ENCODE peak calls at places on chromosomes 16 and 17, in eight cellular contexts. W, U, G, A, M, I, L and X are unnamed samples.

GRCh38 chr16:70520612-70521297 is 2.6 kb downstream of the COG4 start:
- DNase-seq in W (no peak), U (no peak), G (no peak), A (no peak), M (no peak), I (no peak), L (no peak), X (no peak)

GRCh38 chr17:41802961-41803682 is 8.6 kb downstream of the P3H4 start:
- DNase-seq in W (no peak), U (no peak), G (no peak), A (no peak), M (peak; percentile 39), I (no peak), L (no peak), X (no peak)

GRCh38 chr16:8720967-8721692 is 46.7 kb downstream of the ABAT start:
- DNase-seq in W (no peak), U (no peak), G (no peak), A (peak; percentile 18), M (peak; percentile 9), I (no peak), L (no peak), X (no peak)

GRCh38 chr16:30567991-30568638 is 3.4 kb downstream of the ZNF688 start:
- DNase-seq in W (no peak), U (no peak), G (no peak), A (peak; percentile 46), M (no peak), I (no peak), L (no peak), X (no peak)

GRCh38 chr17:4156750-4157381 is 13.9 kb downstream of the CYB5D2 start:
- DNase-seq in W (no peak), U (no peak), G (no peak), A (no peak), M (peak; percentile 86), I (no peak), L (no peak), X (no peak)

GRCh38 chr17:34556384-34556783 is 23.0 kb upstream of the TMEM132E start:
- DNase-seq in W (no peak), U (no peak), G (no peak), A (no peak), M (peak; percentile 87), I (no peak), L (no peak), X (no peak)

GRCh38 chr17:42422958-42423712 is at the start of gene CAVIN1:
- DNase-seq in W (peak; percentile 85), U (peak; percentile 99), G (peak; percentile 83), A (peak; percentile 93), M (peak; percentile 99), I (peak; percentile 92), L (peak; percentile 95), X (peak; percentile 100)

GRCh38 chr17:44971776-44972483 is 3.8 kb upstream of the C1QL1 start:
- DNase-seq in W (no peak), U (no peak), G (no peak), A (no peak), M (peak; percentile 77), I (no peak), L (no peak), X (no peak)

GRCh38 chr17:65564793-65565192 is 3.3 kb upstream of the AXIN2 start:
- DNase-seq in W (no peak), U (no peak), G (peak; percentile 76), A (no peak), M (no peak), I (peak; percentile 55), L (no peak), X (peak; percentile 84)

GRCh38 chr16:56669840-56670639 is 426 bp downstream of the MT1H start:
- DNase-seq in W (no peak), U (no peak), G (no peak), A (no peak), M (peak; percentile 35), I (no peak), L (no peak), X (no peak)

GRCh38 chr16:56669005-56669839 is at the start of gene MT1H:
- DNase-seq in W (no peak), U (no peak), G (no peak), A (peak; percentile 32), M (peak; percentile 51), I (peak; percentile 58), L (no peak), X (no peak)

GRCh38 chr16:56664506-56664905 is 3.4 kb downstream of the MT1G start:
- DNase-seq in W (no peak), U (no peak), G (no peak), A (no peak), M (no peak), I (no peak), L (no peak), X (no peak)

GRCh38 chr16:56670640-56670934 is 973 bp downstream of the MT1H start:
- DNase-seq in W (no peak), U (no peak), G (no peak), A (no peak), M (peak; percentile 20), I (no peak), L (no peak), X (no peak)

GRCh38 chr16:56667581-56668571 is at the start of gene MT1G:
- DNase-seq in W (no peak), U (no peak), G (peak; percentile 57), A (peak; percentile 74), M (peak; percentile 58), I (peak; percentile 87), L (no peak), X (peak; percentile 80)
- TF ChIP-seq POLR2AphosphoS5 in W (no peak), U (no peak), G (no peak), A (peak; percentile 53), M (peak; percentile 89), I (peak; percentile 92), L (no peak), X (peak; percentile 44)

GRCh38 chr17:781920-782731 is at the start of the genes GLOD4 and MRM3:
- DNase-seq in W (peak; percentile 70), U (peak; percentile 95), G (peak; percentile 97), A (peak; percentile 95), M (peak; percentile 84), I (peak; percentile 97), L (peak; percentile 92), X (peak; percentile 96)
- TF ChIP-seq CTCF in W (peak; percentile 15), U (peak; percentile 14), G (no peak), A (peak; percentile 10), M (no peak), I (no peak), L (no peak), X (no peak)

DNA sequence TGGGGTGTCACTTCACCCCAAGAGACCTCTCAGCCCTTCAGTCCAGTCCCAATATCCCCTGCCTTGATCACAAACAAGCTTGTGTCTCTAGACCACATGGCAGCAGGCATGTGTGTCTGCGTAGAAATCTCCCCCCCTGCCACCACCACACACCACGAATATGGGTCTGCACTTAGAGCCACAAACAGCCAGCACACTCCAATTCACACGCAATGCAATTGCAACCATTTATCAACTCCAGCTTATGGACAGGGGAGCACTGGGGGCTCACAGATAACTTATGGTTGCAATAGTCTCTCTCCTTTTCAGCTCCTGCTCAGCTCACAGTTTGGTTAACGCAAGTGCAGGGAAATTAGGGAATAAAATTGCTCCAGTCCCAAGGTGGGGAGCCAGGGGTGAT is 2.6 kb downstream of the HOXB9 start:
- DNase-seq in W (no peak), U (no peak), G (no peak), A (no peak), M (no peak), I (no peak), L (no peak), X (no peak)
- H3K4me1 ChIP-seq in W (peaks cover 15% of the 10 kb centered on the region), U (peaks cover 33% of the 10 kb centered on the region), G (no peaks in the 10 kb centered on the region), A (peaks cover 57% of the 10 kb centered on the region), M (peaks cover 27% of the 10 kb centered on the region), I (peaks cover 23% of the 10 kb centered on the region), L (peaks cover 16% of the 10 kb centered on the region), X (peaks cover 35% of the 10 kb centered on the region)

DNA sequence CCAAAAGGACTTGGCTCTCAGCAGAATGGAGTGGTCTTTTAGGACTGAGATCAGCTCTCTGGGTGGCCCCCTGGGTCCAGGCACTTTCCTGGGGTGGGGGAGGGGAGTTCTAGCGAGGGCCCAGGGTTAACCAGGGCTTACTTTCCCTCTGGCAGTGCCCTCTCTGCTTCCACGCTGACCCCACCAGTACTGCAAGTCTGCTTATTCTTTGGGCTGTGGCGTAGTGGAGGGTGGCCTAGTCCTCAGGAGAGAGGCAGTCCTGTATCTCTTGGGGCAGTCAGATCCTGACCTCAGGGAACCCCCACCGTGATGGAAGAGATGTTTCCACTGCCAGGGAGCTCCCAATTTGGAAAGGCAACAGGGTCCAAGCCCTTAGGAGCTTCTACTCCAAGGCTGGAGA is 79.4 kb downstream of the CCDC182 start:
- DNase-seq in W (no peak), U (peak; percentile 31), G (no peak), A (no peak), M (peak; percentile 41), I (no peak), L (no peak), X (peak; percentile 54)
- TF ChIP-seq POLR2AphosphoS5 in W (no peak), U (no peak), G (no peak), A (no peak), M (no peak), I (no peak), L (no peak), X (no peak)